ENCODE peak calls at places on chromosomes 16 and 17, in nine cellular contexts. One of them, this sample, is unnamed.

GRCh38 chr16:71591917-71592316 is 15.0 kb upstream of the TAT start:
- DNase-seq in PC-3: no peak
- DNase-seq in GM23338: no peak
- DNase-seq in PC-9: no peak
- DNase-seq in GM23248: no peak
- DNase-seq in MM.1S: no peak
- DNase-seq in Karpas-422: no peak
- DNase-seq in HCT116: no peak
- DNase-seq in SK-N-SH: no peak
- DNase-seq in this sample: no peak

GRCh38 chr17:78883533-78884131 is 19.4 kb downstream of the CEP295NL start:
- DNase-seq in PC-3: peak; percentile 95
- DNase-seq in GM23338: peak; percentile 77
- DNase-seq in PC-9: peak; percentile 77
- DNase-seq in GM23248: peak; percentile 96
- DNase-seq in MM.1S: no peak
- DNase-seq in Karpas-422: no peak
- DNase-seq in HCT116: peak; percentile 72
- DNase-seq in SK-N-SH: peak; percentile 93
- DNase-seq in this sample: no peak

GRCh38 chr17:50945779-50946222 is 79.6 kb upstream of the TOB1 start:
- DNase-seq in PC-3: no peak
- DNase-seq in GM23338: no peak
- DNase-seq in PC-9: no peak
- DNase-seq in GM23248: no peak
- DNase-seq in MM.1S: no peak
- DNase-seq in Karpas-422: no peak
- DNase-seq in HCT116: no peak
- DNase-seq in SK-N-SH: no peak
- DNase-seq in this sample: no peak

GRCh38 chr17:44898768-44899073 is 524 bp downstream of the EFTUD2 start:
- DNase-seq in PC-3: peak; percentile 63
- DNase-seq in GM23338: peak; percentile 61
- DNase-seq in PC-9: peak; percentile 56
- DNase-seq in GM23248: peak; percentile 76
- DNase-seq in MM.1S: no peak
- DNase-seq in Karpas-422: peak; percentile 88
- DNase-seq in HCT116: no peak
- DNase-seq in SK-N-SH: no peak
- DNase-seq in this sample: no peak

GRCh38 chr17:80284631-80285030 is 24.0 kb downstream of the RNF213 start:
- DNase-seq in PC-3: peak; percentile 12
- DNase-seq in GM23338: peak; percentile 71
- DNase-seq in PC-9: no peak
- DNase-seq in GM23248: no peak
- DNase-seq in MM.1S: no peak
- DNase-seq in Karpas-422: no peak
- DNase-seq in HCT116: no peak
- DNase-seq in SK-N-SH: peak; percentile 52
- DNase-seq in this sample: no peak

GRCh38 chr17:50708050-50709000 is 611 bp upstream of the ANKRD40 start:
- DNase-seq in PC-3: peak; percentile 41
- DNase-seq in GM23338: no peak
- DNase-seq in PC-9: no peak
- DNase-seq in GM23248: peak; percentile 45
- DNase-seq in MM.1S: peak; percentile 58
- DNase-seq in Karpas-422: peak; percentile 64
- DNase-seq in HCT116: no peak
- DNase-seq in SK-N-SH: no peak
- DNase-seq in this sample: peak; percentile 50

GRCh38 chr16:25270577-25270976 is 12.9 kb upstream of the ZKSCAN2 start:
- DNase-seq in PC-3: no peak
- DNase-seq in GM23338: no peak
- DNase-seq in PC-9: no peak
- DNase-seq in GM23248: no peak
- DNase-seq in MM.1S: no peak
- DNase-seq in Karpas-422: no peak
- DNase-seq in HCT116: no peak
- DNase-seq in SK-N-SH: no peak
- DNase-seq in this sample: no peak

GRCh38 chr17:47670064-47670463 is 20.3 kb downstream of the KPNB1 start:
- DNase-seq in PC-3: no peak
- DNase-seq in GM23338: no peak
- DNase-seq in PC-9: no peak
- DNase-seq in GM23248: no peak
- DNase-seq in MM.1S: no peak
- DNase-seq in Karpas-422: no peak
- DNase-seq in HCT116: no peak
- DNase-seq in SK-N-SH: no peak
- DNase-seq in this sample: no peak

GRCh38 chr16:593406-593805 is 3.5 kb downstream of the RAB40C start:
- DNase-seq in PC-3: peak; percentile 77
- DNase-seq in GM23338: no peak
- DNase-seq in PC-9: peak; percentile 94
- DNase-seq in GM23248: no peak
- DNase-seq in MM.1S: no peak
- DNase-seq in Karpas-422: no peak
- DNase-seq in HCT116: no peak
- DNase-seq in SK-N-SH: no peak
- DNase-seq in this sample: no peak

GRCh38 chr16:85231959-85232358 is 119.7 kb upstream of the CIBAR2 start:
- DNase-seq in PC-3: no peak
- DNase-seq in GM23338: no peak
- DNase-seq in PC-9: no peak
- DNase-seq in GM23248: peak; percentile 88
- DNase-seq in MM.1S: no peak
- DNase-seq in Karpas-422: no peak
- DNase-seq in HCT116: no peak
- DNase-seq in SK-N-SH: no peak
- DNase-seq in this sample: no peak

GRCh38 chr17:17236295-17237025 is 508 bp downstream of the FLCN start:
- DNase-seq in PC-3: peak; percentile 36
- DNase-seq in GM23338: peak; percentile 56
- DNase-seq in PC-9: peak; percentile 43
- DNase-seq in GM23248: peak; percentile 82
- DNase-seq in MM.1S: no peak
- DNase-seq in Karpas-422: peak; percentile 43
- DNase-seq in HCT116: no peak
- DNase-seq in SK-N-SH: no peak
- DNase-seq in this sample: no peak

GRCh38 chr16:57483725-57484514 is 2.4 kb downstream of the DOK4 start:
- DNase-seq in PC-3: no peak
- DNase-seq in GM23338: no peak
- DNase-seq in PC-9: no peak
- DNase-seq in GM23248: no peak
- DNase-seq in MM.1S: no peak
- DNase-seq in Karpas-422: no peak
- DNase-seq in HCT116: no peak
- DNase-seq in SK-N-SH: peak; percentile 78
- DNase-seq in this sample: no peak

GRCh38 chr16:57485091-57485915 is 990 bp downstream of the DOK4 start:
- DNase-seq in PC-3: no peak
- DNase-seq in GM23338: no peak
- DNase-seq in PC-9: no peak
- DNase-seq in GM23248: peak; percentile 63
- DNase-seq in MM.1S: no peak
- DNase-seq in Karpas-422: no peak
- DNase-seq in HCT116: no peak
- DNase-seq in SK-N-SH: no peak
- DNase-seq in this sample: no peak

GRCh38 chr16:57485916-57486857 is at the start of gene DOK4:
- DNase-seq in PC-3: peak; percentile 65
- DNase-seq in GM23338: peak; percentile 89
- DNase-seq in PC-9: no peak
- DNase-seq in GM23248: peak; percentile 94
- DNase-seq in MM.1S: peak; percentile 71
- DNase-seq in Karpas-422: peak; percentile 86
- DNase-seq in HCT116: no peak
- DNase-seq in SK-N-SH: peak; percentile 98
- DNase-seq in this sample: peak; percentile 69

GRCh38 chr16:57482845-57483545 is 3.3 kb downstream of the DOK4 start:
- DNase-seq in PC-3: no peak
- DNase-seq in GM23338: no peak
- DNase-seq in PC-9: no peak
- DNase-seq in GM23248: no peak
- DNase-seq in MM.1S: no peak
- DNase-seq in Karpas-422: no peak
- DNase-seq in HCT116: no peak
- DNase-seq in SK-N-SH: no peak
- DNase-seq in this sample: no peak

DNA sequence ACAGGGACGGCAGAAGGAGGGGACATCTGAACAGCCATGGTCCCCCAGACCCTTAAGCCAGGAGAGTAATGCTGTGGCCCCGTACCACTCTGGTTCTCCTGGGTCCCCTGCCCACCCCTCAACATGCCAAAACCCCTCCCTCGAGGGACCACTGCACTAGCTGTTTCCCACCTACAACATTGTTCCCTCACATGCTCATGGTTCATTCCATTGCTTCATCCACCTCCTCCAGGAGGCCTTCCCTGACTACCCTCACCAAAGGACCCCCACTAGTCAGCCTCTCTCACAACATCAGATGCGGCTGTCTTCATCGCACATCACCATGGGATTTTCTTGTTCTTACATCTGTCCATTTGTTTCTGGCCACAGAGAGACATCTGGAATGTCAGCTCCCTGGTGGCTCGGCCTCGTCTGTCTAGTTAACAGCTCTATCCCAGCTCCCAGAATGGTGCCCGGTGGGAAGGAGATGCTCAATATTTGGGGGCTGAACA is 1.7 kb downstream of the DOK4 start:
- DNase-seq in PC-3: no peak
- DNase-seq in GM23338: no peak
- DNase-seq in PC-9: no peak
- DNase-seq in GM23248: no peak
- DNase-seq in MM.1S: no peak
- DNase-seq in Karpas-422: no peak
- DNase-seq in HCT116: no peak
- DNase-seq in SK-N-SH: no peak
- DNase-seq in this sample: no peak
- H3K27ac ChIP-seq in PC-3: no peak overlapping the region
- H3K27ac ChIP-seq in GM23338: no peak overlapping the region
- H3K27ac ChIP-seq in PC-9: no peak overlapping the region
- H3K27ac ChIP-seq in GM23248: no peak overlapping the region
- H3K27ac ChIP-seq in MM.1S: no peak overlapping the region
- H3K27ac ChIP-seq in Karpas-422: no peak overlapping the region
- H3K27ac ChIP-seq in HCT116: no peak overlapping the region
- H3K27ac ChIP-seq in SK-N-SH: no peak overlapping the region
- H3K27ac ChIP-seq in this sample: no peak overlapping the region

GRCh38 chr17:13230350-13230900 is 212.6 kb upstream of the ELAC2 start:
- DNase-seq in PC-3: peak; percentile 47
- DNase-seq in GM23338: no peak
- DNase-seq in PC-9: no peak
- DNase-seq in GM23248: peak; percentile 18
- DNase-seq in MM.1S: no peak
- DNase-seq in Karpas-422: no peak
- DNase-seq in HCT116: no peak
- DNase-seq in SK-N-SH: no peak
- DNase-seq in this sample: no peak
- H3K9me2 ChIP-seq in PC-3: no peaks in the 10 kb centered on the region
- H3K9me2 ChIP-seq in GM23338: peaks cover 4% of the 10 kb centered on the region
- H3K9me2 ChIP-seq in PC-9: no peaks in the 10 kb centered on the region
- H3K9me2 ChIP-seq in GM23248: no peaks in the 10 kb centered on the region
- H3K9me2 ChIP-seq in MM.1S: no peaks in the 10 kb centered on the region
- H3K9me2 ChIP-seq in Karpas-422: no peaks in the 10 kb centered on the region
- H3K9me2 ChIP-seq in HCT116: no peaks in the 10 kb centered on the region
- H3K9me2 ChIP-seq in SK-N-SH: no peaks in the 10 kb centered on the region
- H3K9me2 ChIP-seq in this sample: no peaks in the 10 kb centered on the region

GRCh38 chr17:46167267-46167666 is 26.0 kb downstream of the KANSL1 start:
- DNase-seq in PC-3: no peak
- DNase-seq in GM23338: no peak
- DNase-seq in PC-9: no peak
- DNase-seq in GM23248: peak; percentile 25
- DNase-seq in MM.1S: no peak
- DNase-seq in Karpas-422: no peak
- DNase-seq in HCT116: no peak
- DNase-seq in SK-N-SH: no peak
- DNase-seq in this sample: no peak

GRCh38 chr17:46163316-46163715 is 29.9 kb downstream of the KANSL1 start:
- DNase-seq in PC-3: no peak
- DNase-seq in GM23338: no peak
- DNase-seq in PC-9: no peak
- DNase-seq in GM23248: no peak
- DNase-seq in MM.1S: no peak
- DNase-seq in Karpas-422: no peak
- DNase-seq in HCT116: no peak
- DNase-seq in SK-N-SH: no peak
- DNase-seq in this sample: no peak

GRCh38 chr17:46166692-46167249 is 26.5 kb downstream of the KANSL1 start:
- DNase-seq in PC-3: no peak
- DNase-seq in GM23338: no peak
- DNase-seq in PC-9: no peak
- DNase-seq in GM23248: no peak
- DNase-seq in MM.1S: no peak
- DNase-seq in Karpas-422: no peak
- DNase-seq in HCT116: no peak
- DNase-seq in SK-N-SH: no peak
- DNase-seq in this sample: no peak

GRCh38 chr17:46162871-46163270 is 30.4 kb downstream of the KANSL1 start:
- DNase-seq in PC-3: no peak
- DNase-seq in GM23338: no peak
- DNase-seq in PC-9: no peak
- DNase-seq in GM23248: no peak
- DNase-seq in MM.1S: no peak
- DNase-seq in Karpas-422: no peak
- DNase-seq in HCT116: no peak
- DNase-seq in SK-N-SH: no peak
- DNase-seq in this sample: no peak

DNA sequence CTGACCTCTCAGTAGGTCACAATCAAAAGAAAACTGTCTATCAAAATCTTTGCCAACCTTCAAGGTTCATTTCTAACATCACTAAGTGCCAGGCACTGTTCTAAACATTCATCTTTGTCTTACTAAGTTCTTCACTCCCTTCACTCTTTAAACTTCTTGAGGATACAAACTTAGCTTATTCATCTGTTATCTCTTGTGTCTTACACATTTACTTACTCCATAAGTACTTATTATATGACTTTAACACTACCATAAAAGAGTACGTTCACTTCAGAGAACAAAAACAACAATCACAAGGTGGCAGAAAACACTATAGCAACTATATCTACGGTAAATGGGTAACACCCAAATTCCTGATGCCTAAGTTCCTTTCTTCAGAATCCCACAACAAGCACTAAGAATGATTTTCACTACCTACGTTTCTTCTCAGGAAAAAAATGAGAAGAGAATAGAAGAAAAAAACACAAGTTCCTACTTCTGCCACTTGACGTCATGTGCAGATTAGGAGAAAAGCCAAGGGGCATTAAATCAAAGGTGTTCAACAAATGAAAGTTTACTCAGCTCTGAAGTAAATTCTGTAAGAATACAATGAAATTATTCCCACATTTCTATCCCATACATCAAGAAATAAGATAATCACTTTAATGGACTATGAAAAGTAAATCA is 29.2 kb downstream of the KANSL1 start:
- DNase-seq in PC-3: no peak
- DNase-seq in GM23338: no peak
- DNase-seq in PC-9: no peak
- DNase-seq in GM23248: no peak
- DNase-seq in MM.1S: no peak
- DNase-seq in Karpas-422: no peak
- DNase-seq in HCT116: no peak
- DNase-seq in SK-N-SH: no peak
- DNase-seq in this sample: no peak
- H3K27ac ChIP-seq in PC-3: no peak overlapping the region
- H3K27ac ChIP-seq in GM23338: no peak overlapping the region
- H3K27ac ChIP-seq in PC-9: no peak overlapping the region
- H3K27ac ChIP-seq in GM23248: no peak overlapping the region
- H3K27ac ChIP-seq in MM.1S: no peak overlapping the region
- H3K27ac ChIP-seq in Karpas-422: peak overlapping the region; percentile 53
- H3K27ac ChIP-seq in HCT116: no peak overlapping the region
- H3K27ac ChIP-seq in SK-N-SH: no peak overlapping the region
- H3K27ac ChIP-seq in this sample: peak overlapping the region; percentile 8

GRCh38 chr16:27775254-27775653 is 225.3 kb downstream of the KATNIP start:
- DNase-seq in PC-3: no peak
- DNase-seq in GM23338: no peak
- DNase-seq in PC-9: no peak
- DNase-seq in GM23248: no peak
- DNase-seq in MM.1S: no peak
- DNase-seq in Karpas-422: no peak
- DNase-seq in HCT116: no peak
- DNase-seq in SK-N-SH: no peak
- DNase-seq in this sample: no peak
- H3K9me2 ChIP-seq in PC-3: no peaks in the 10 kb centered on the region
- H3K9me2 ChIP-seq in GM23338: no peaks in the 10 kb centered on the region
- H3K9me2 ChIP-seq in PC-9: no peaks in the 10 kb centered on the region
- H3K9me2 ChIP-seq in GM23248: no peaks in the 10 kb centered on the region
- H3K9me2 ChIP-seq in MM.1S: no peaks in the 10 kb centered on the region
- H3K9me2 ChIP-seq in Karpas-422: no peaks in the 10 kb centered on the region
- H3K9me2 ChIP-seq in HCT116: no peaks in the 10 kb centered on the region
- H3K9me2 ChIP-seq in SK-N-SH: no peaks in the 10 kb centered on the region
- H3K9me2 ChIP-seq in this sample: no peaks in the 10 kb centered on the region